ENCODE peak calls at places on chromosomes 12 and 14, in six cellular contexts. H, N, C, G, R and S are unnamed samples.
A peak's percentile ranks its signal among the peaks of the same experiment; 100 is the strongest.

GRCh38 chr14:62592877-62593276 is 452.4 kb downstream of the KCNH5 start:
- DNase-seq in G (no peak), H (no peak), N (no peak), R (no peak), C (peak; percentile 36), S (no peak)

GRCh38 chr14:104102282-104102914 is 16.9 kb downstream of the ASPG start:
- DNase-seq in C (no peak), G (no peak), R (no peak), N (no peak), H (no peak), S (no peak)

GRCh38 chr14:53019391-53019790 is 68.5 kb upstream of the FERMT2 start:
- DNase-seq in C (no peak), R (no peak), N (no peak), H (no peak), G (no peak), S (no peak)

GRCh38 chr12:93448796-93449195 is 7.0 kb upstream of the UBE2N start:
- DNase-seq in N (no peak), R (peak; percentile 89), C (no peak), G (no peak), H (no peak), S (no peak)

GRCh38 chr12:123363743-123364531 is 710 bp downstream of the SBNO1 start:
- DNase-seq in G (peak; percentile 33), R (peak; percentile 20), N (peak; percentile 17), C (peak; percentile 37), H (peak; percentile 44), S (peak; percentile 32)

GRCh38 chr14:105283028-105283427 is 17.8 kb downstream of the BRF1 start:
- DNase-seq in G (no peak), H (no peak), R (no peak), C (no peak), N (no peak), S (no peak)

GRCh38 chr12:94536040-94536965 is 76.6 kb upstream of the CEP83 start:
- DNase-seq in G (no peak), H (no peak), R (no peak), N (no peak), C (no peak), S (no peak)

GRCh38 chr12:65497645-65498044 is 219.2 kb downstream of the MSRB3 start:
- DNase-seq in C (peak; percentile 44), R (no peak), N (no peak), H (no peak), G (no peak), S (no peak)

GRCh38 chr12:40137252-40137651 is 31.4 kb upstream of the SLC2A13 start:
- DNase-seq in N (no peak), G (no peak), R (no peak), H (peak; percentile 9), C (no peak), S (peak; percentile 7)

GRCh38 chr14:60648934-60649814 is at the start of gene SIX1:
- DNase-seq in R (peak; percentile 71), H (peak; percentile 48), G (no peak), N (peak; percentile 80), C (peak; percentile 83), S (peak; percentile 69)

GRCh38 chr12:74663958-74664357 is 126.3 kb downstream of the ATXN7L3B start:
- DNase-seq in H (no peak), R (no peak), G (no peak), C (no peak), N (no peak), S (no peak)

GRCh38 chr14:79074501-79074900 is 904.3 kb downstream of the NRXN3 start:
- DNase-seq in R (no peak), N (no peak), G (no peak), C (no peak), H (no peak), S (no peak)

GRCh38 chr12:100554608-100555077 is 18.8 kb upstream of the GAS2L3 start:
- DNase-seq in H (no peak), N (peak; percentile 31), R (no peak), G (no peak), C (peak; percentile 91), S (no peak)

GRCh38 chr14:22112004-22112403 is 438.4 kb upstream of the OR4E1 start:
- DNase-seq in N (peak; percentile 20), R (no peak), G (peak; percentile 47), H (peak; percentile 68), C (peak; percentile 46), S (peak; percentile 29)

GRCh38 chr14:57761800-57762199 is 104.1 kb downstream of the SLC35F4 start:
- DNase-seq in R (no peak), G (no peak), C (no peak), H (no peak), N (no peak), S (no peak)

GRCh38 chr14:75369506-75369905 is 58.3 kb upstream of the JDP2 start:
- DNase-seq in N (no peak), H (no peak), G (no peak), C (no peak), R (no peak), S (no peak)

GRCh38 chr12:113244015-113244983 is 23.0 kb downstream of the TPCN1 start:
- DNase-seq in C (peak; percentile 96), N (no peak), H (no peak), G (no peak), R (peak; percentile 95), S (no peak)

GRCh38 chr12:124392271-124392990 is 97.5 kb downstream of the RFLNA start:
- DNase-seq in G (no peak), N (peak; percentile 61), H (peak; percentile 51), R (peak; percentile 48), C (peak; percentile 25), S (peak; percentile 45)
- TF ChIP-seq CTCF in G (no peak), N (peak; percentile 26), H (no peak), R (no peak), C (peak; percentile 29), S (no peak)

GRCh38 chr12:67394600-67394999 is 125.4 kb downstream of the CAND1 start:
- DNase-seq in H (no peak), G (no peak), C (peak; percentile 79), N (no peak), R (peak; percentile 78), S (no peak)
- TF ChIP-seq CTCF in H (no peak), G (no peak), C (peak; percentile 28), N (no peak), R (peak; percentile 6), S (no peak)

GRCh38 chr14:59632381-59632780 is 55.8 kb upstream of the CCDC175 start:
- DNase-seq in H (peak; percentile 55), C (peak; percentile 65), G (no peak), N (peak; percentile 75), R (peak; percentile 56), S (peak; percentile 48)
- TF ChIP-seq CTCF in H (peak; percentile 62), C (peak; percentile 80), G (no peak), N (peak; percentile 54), R (peak; percentile 15), S (peak; percentile 37)

DNA sequence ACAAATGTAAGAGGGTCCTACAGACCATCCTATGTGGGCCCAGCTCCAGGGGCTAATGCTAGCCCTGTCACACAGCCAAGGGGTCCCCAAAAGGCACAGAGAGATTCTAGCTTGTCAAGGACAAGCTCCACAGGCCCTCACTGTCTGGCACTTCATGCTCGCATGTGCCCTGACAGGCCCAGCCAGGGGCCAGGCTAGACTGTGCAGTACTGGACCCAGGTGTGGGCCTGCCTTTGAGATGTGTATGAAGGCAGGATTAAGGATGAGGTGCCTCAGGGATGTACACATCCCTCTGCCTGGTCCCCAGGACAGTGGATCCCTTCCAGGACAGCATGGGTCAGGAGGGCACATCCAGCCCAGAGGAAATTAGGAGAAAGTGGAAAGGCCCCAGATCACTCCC is 57.8 kb downstream of the VWF start:
- DNase-seq in C (no peak), G (no peak), N (no peak), R (no peak), H (no peak), S (no peak)
- TF ChIP-seq CTCF in C (no peak), G (no peak), N (no peak), R (no peak), H (no peak), S (no peak)

GRCh38 chr14:93212432-93212831 is 5.4 kb downstream of the UBR7 start:
- DNase-seq in R (no peak), C (no peak), G (no peak), N (peak; percentile 58), H (no peak), S (peak; percentile 64)

GRCh38 chr14:93201155-93201704 is 5.6 kb downstream of the GON7 start:
- DNase-seq in R (no peak), G (no peak), C (peak; percentile 24), N (no peak), H (no peak), S (no peak)

GRCh38 chr14:93207468-93208308 is 632 bp downstream of the UBR7 start:
- DNase-seq in R (peak; percentile 66), G (peak; percentile 40), N (peak; percentile 64), H (peak; percentile 65), C (peak; percentile 50), S (peak; percentile 62)

DNA sequence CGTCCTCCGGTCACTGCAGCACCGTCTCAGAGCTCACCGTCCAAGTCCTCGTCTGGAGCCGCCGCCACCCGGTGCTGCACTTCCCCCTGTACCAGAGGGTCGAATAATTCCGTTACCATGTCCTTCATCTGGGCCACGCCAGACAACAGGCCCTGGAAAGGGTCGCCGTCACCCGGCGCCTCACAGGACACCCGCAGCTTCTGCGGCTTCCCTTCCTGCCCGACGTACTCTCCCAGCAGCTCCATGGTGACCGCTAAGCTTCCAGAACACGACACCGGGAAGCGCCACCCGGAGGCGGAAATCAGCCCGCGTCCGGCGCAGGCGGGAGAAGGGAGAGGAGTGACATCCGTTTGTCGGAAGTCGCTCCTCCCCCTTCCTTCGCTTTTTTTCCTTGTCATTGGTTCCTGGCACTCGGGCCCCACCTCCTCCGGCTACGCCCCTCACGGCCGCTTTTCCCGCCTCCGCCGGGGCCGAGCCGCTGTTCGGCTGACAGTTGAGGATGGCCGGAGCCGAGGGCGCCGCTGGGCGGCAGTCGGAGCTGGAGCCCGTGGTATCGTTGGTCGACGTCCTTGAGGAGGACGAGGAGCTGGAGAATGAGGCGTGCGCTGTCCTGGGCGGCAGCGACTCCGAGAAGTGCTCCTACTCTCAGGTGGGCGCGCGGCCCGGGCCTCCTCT is at the start of the genes GON7 and UBR7:
- DNase-seq in H (peak; percentile 93), G (peak; percentile 87), N (peak; percentile 92), R (peak; percentile 96), C (peak; percentile 98), S (peak; percentile 94)
- TF ChIP-seq CTCF in H (no peak), G (no peak), N (peak; percentile 5), R (peak; percentile 18), C (no peak), S (peak; percentile 48)